ENCODE peak calls at places on chromosomes 3 and 15, in eight cellular contexts. I is small intestine; M is GDM1; L is RCC 7860; B is OCI-LY7; H is CD4-positive, CD25-positive, alpha-beta regulatory T cell; E is stimulated activated CD4-positive, alpha-beta T cell treated with anti-CD3 and anti-CD28 coated beads, Interleukin-12 subunit alpha, Interleukin-12 subunit beta, amount 100 ng/mL, for 4 hours; R is fibroblast of the aortic adventitia. Z is an unnamed sample.

GRCh38 chr3:98172621-98173020 is 6.1 kb downstream of the OR5H15 start:
- DNase-seq in I (no peak), B (no peak), H (no peak), E (no peak), L (no peak), R (no peak), M (no peak), Z (no peak)

GRCh38 chr3:56799251-56799882 is 2.4 kb downstream of the ARHGEF3 start:
- DNase-seq in H (peak), E (no peak), R (peak), M (peak), I (peak), B (peak), L (peak), Z (no peak)

GRCh38 chr3:169667380-169667671 is 3.8 kb upstream of the MECOM start:
- DNase-seq in I (no peak), E (no peak), R (no peak), H (no peak), B (no peak), L (no peak), M (no peak), Z (no peak)

GRCh38 chr15:31230630-31231485 is 95.8 kb upstream of the KLF13 start:
- DNase-seq in L (no peak), H (no peak), E (no peak), I (no peak), M (no peak), B (peak), R (no peak), Z (no peak)

GRCh38 chr3:57126244-57126643 is 38.9 kb downstream of the IL17RD start:
- DNase-seq in I (no peak), L (no peak), H (no peak), B (no peak), R (no peak), M (no peak), E (no peak), Z (peak)

GRCh38 chr3:63940389-63940757 is 28.2 kb upstream of the SCAANT1 start:
- DNase-seq in E (no peak), H (no peak), I (no peak), R (peak), L (no peak), M (no peak), B (no peak), Z (no peak)

GRCh38 chr3:144375122-144375521 is 403.5 kb downstream of the DIPK2A start:
- DNase-seq in I (no peak), H (no peak), M (no peak), R (no peak), E (no peak), L (no peak), B (no peak), Z (no peak)

GRCh38 chr3:16028604-16029003 is 145.9 kb upstream of the GALNT15 start:
- DNase-seq in M (no peak), I (no peak), L (no peak), R (peak), B (no peak), E (no peak), H (no peak), Z (no peak)

GRCh38 chr3:69161587-69162196 is 39.3 kb upstream of the LMOD3 start:
- DNase-seq in E (no peak), M (no peak), I (peak), R (peak), L (peak), H (peak), B (peak), Z (peak)

GRCh38 chr15:71743861-71744382 is 66.4 kb upstream of the NR2E3 start:
- DNase-seq in B (peak), L (peak), R (peak), I (peak), M (no peak), H (peak), E (peak), Z (peak)

GRCh38 chr3:62414786-62415185 is 41.4 kb upstream of the FEZF2 start:
- DNase-seq in E (no peak), R (no peak), L (no peak), H (no peak), M (no peak), B (no peak), I (no peak), Z (no peak)

GRCh38 chr3:149934524-149934923 is 36.2 kb downstream of the PFN2 start:
- DNase-seq in M (no peak), I (no peak), L (no peak), H (no peak), B (no peak), R (peak), E (no peak), Z (no peak)

GRCh38 chr15:42133892-42134502 is 22.4 kb downstream of the PLA2G4F start:
- DNase-seq in B (peak), H (no peak), I (peak), L (no peak), M (peak), R (peak), E (peak), Z (peak)

GRCh38 chr3:8603115-8603710 is 41.4 kb downstream of the SSUH2 start:
- DNase-seq in E (no peak), B (no peak), H (no peak), L (no peak), R (peak), M (no peak), I (no peak), Z (no peak)

GRCh38 chr3:12232785-12233317 is 56.0 kb upstream of the PPARG start:
- DNase-seq in E (no peak), R (no peak), L (no peak), M (no peak), I (no peak), B (no peak), H (no peak), Z (no peak)

GRCh38 chr3:60080648-60081047 is 1030.8 kb upstream of the CFAP20DC start:
- DNase-seq in H (no peak), R (no peak), I (no peak), E (no peak), M (no peak), B (peak), L (no peak), Z (no peak)

GRCh38 chr3:137692803-137693431 is 71.2 kb upstream of the SOX14 start:
- DNase-seq in I (no peak), L (no peak), R (no peak), B (peak), E (no peak), H (no peak), M (peak), Z (peak)

GRCh38 chr15:69979783-69980182 is 117.9 kb downstream of the TLE3 start:
- DNase-seq in R (no peak), E (no peak), M (no peak), H (no peak), I (no peak), B (peak), L (no peak), Z (no peak)

GRCh38 chr3:125960066-125960424 is 8.9 kb upstream of the ROPN1B start:
- DNase-seq in E (no peak), R (no peak), B (no peak), M (no peak), L (no peak), H (no peak), I (no peak), Z (no peak)

GRCh38 chr3:67357610-67358458 is 296.6 kb downstream of the SUCLG2 start:
- DNase-seq in H (no peak), L (peak), I (peak), B (peak), M (no peak), E (no peak), R (peak), Z (peak)

GRCh38 chr3:126149256-126149902 is 31.0 kb downstream of the ALDH1L1 start:
- DNase-seq in M (no peak), I (no peak), B (no peak), L (no peak), E (no peak), R (no peak), H (no peak), Z (no peak)

GRCh38 chr3:54983266-54983910 is 55.5 kb upstream of the LRTM1 start:
- DNase-seq in L (no peak), H (no peak), E (no peak), R (no peak), M (no peak), B (no peak), I (no peak), Z (no peak)

GRCh38 chr15:50137330-50137761 is 18.3 kb upstream of the ATP8B4 start:
- DNase-seq in L (peak), M (no peak), E (peak), R (peak), H (no peak), B (no peak), I (no peak), Z (no peak)

GRCh38 chr15:61155741-61156700 is 73.1 kb downstream of the RORA start:
- DNase-seq in M (no peak), E (no peak), I (no peak), L (no peak), H (no peak), R (peak), B (no peak), Z (peak)

GRCh38 chr3:25556504-25556903 is 108.2 kb downstream of the TOP2B start:
- DNase-seq in L (no peak), M (no peak), E (no peak), R (peak), I (no peak), H (no peak), B (peak), Z (no peak)

GRCh38 chr15:23857028-23857641 is 170.0 kb upstream of the NDN start:
- DNase-seq in B (no peak), E (no peak), I (peak), L (no peak), R (no peak), H (no peak), M (peak), Z (peak)

Z was measured in testis.